ENCODE peak calls at places on chromosomes 13 and 19, in five cellular contexts. F is IMR-90, B is K562, C is H1, N is A549. T is an unnamed sample.

GRCh38 chr19:43636121-43636683 is 3.4 kb downstream of the CADM4 start:
- DNase-seq in F (no peak), B (no peak), C (no peak), N (no peak), T (peak)

GRCh38 chr13:34017231-34017630 is 199.3 kb downstream of the RFC3 start:
- DNase-seq in F (no peak), B (no peak), C (no peak), N (no peak), T (no peak)

GRCh38 chr19:38793186-38793585 is 4.2 kb downstream of the LGALS7B start:
- DNase-seq in F (peak), B (no peak), C (no peak), N (no peak), T (no peak)

GRCh38 chr19:51440846-51441409 is 17.3 kb downstream of the SIGLEC8 start:
- DNase-seq in F (no peak), B (peak), C (no peak), N (no peak), T (no peak)

GRCh38 chr19:18719541-18719940 is 36.1 kb downstream of the CRTC1 start:
- DNase-seq in F (no peak), B (no peak), C (no peak), N (no peak), T (no peak)

GRCh38 chr19:39110263-39110967 is 15.2 kb upstream of the PAK4 start:
- DNase-seq in F (no peak), B (peak), C (no peak), N (peak), T (peak)

GRCh38 chr13:44399045-44399444 is 25.4 kb downstream of the SERP2 start:
- DNase-seq in F (no peak), B (no peak), C (no peak), N (no peak), T (no peak)

GRCh38 chr19:7505682-7506384 is 10.1 kb upstream of the ZNF358 start:
- DNase-seq in F (no peak), B (peak), C (no peak), N (no peak), T (no peak)

GRCh38 chr19:16024266-16025107 is 51.8 kb upstream of the TPM4 start:
- DNase-seq in F (no peak), B (no peak), C (no peak), N (no peak), T (no peak)

GRCh38 chr19:58056861-58057260 is 2.2 kb upstream of the ZNF135 start:
- DNase-seq in F (no peak), B (no peak), C (no peak), N (no peak), T (no peak)

GRCh38 chr13:113886561-113887112 is 22.8 kb upstream of the GAS6 start:
- DNase-seq in F (no peak), B (no peak), C (no peak), N (no peak), T (no peak)

GRCh38 chr19:1942078-1942933 is 1.3 kb downstream of the CSNK1G2 start:
- DNase-seq in F (peak), B (peak), C (no peak), N (peak), T (peak)

GRCh38 chr13:37618554-37618953 is 20.0 kb upstream of the POSTN start:
- DNase-seq in F (peak), B (no peak), C (no peak), N (no peak), T (no peak)

GRCh38 chr19:30969586-30969985 is 379.6 kb downstream of the TSHZ3 start:
- DNase-seq in F (no peak), B (no peak), C (no peak), N (no peak), T (no peak)

GRCh38 chr13:85828094-85828684 is 29.0 kb upstream of the SLITRK6 start:
- DNase-seq in F (peak), B (peak), C (no peak), N (peak), T (peak)

GRCh38 chr19:38057954-38058690 is 151.1 kb downstream of the SIPA1L3 start:
- DNase-seq in F (no peak), B (no peak), C (no peak), N (peak), T (peak)

GRCh38 chr13:20195846-20196245 is 3.1 kb upstream of the GJB2 start:
- DNase-seq in F (no peak), B (no peak), C (no peak), N (no peak), T (no peak)

GRCh38 chr19:30253581-30253996 is 118.6 kb upstream of the ZNF536 start:
- DNase-seq in F (no peak), B (no peak), C (no peak), N (no peak), T (no peak)

GRCh38 chr19:47109541-47110375 is 3.8 kb downstream of the ZC3H4 start:
- DNase-seq in F (peak), B (peak), C (no peak), N (no peak), T (no peak)

GRCh38 chr13:111267205-111267604 is 53.2 kb upstream of the TEX29 start:
- DNase-seq in F (no peak), B (no peak), C (no peak), N (no peak), T (no peak)

GRCh38 chr13:76386316-76386715 is 499.9 kb downstream of the KCTD12 start:
- DNase-seq in F (no peak), B (no peak), C (no peak), N (no peak), T (no peak)

GRCh38 chr19:42216653-42217521 is 590 bp downstream of the DEDD2 start:
- DNase-seq in F (peak), B (peak), C (no peak), N (peak), T (peak)

GRCh38 chr19:16330368-16330801 is 5.8 kb downstream of the KLF2 start:
- DNase-seq in F (peak), B (peak), C (no peak), N (peak), T (peak)

GRCh38 chr13:20994441-20994821 is 67.0 kb downstream of the LATS2 start:
- DNase-seq in F (no peak), B (no peak), C (no peak), N (no peak), T (no peak)

GRCh38 chr19:35346193-35347052 is 1.3 kb upstream of the FFAR1 start:
- DNase-seq in F (no peak), B (peak), C (no peak), N (no peak), T (peak)
- TF ChIP-seq MAFK in F (no peak), B (no peak), C (no peak), N (no peak), T (no peak)

DNA sequence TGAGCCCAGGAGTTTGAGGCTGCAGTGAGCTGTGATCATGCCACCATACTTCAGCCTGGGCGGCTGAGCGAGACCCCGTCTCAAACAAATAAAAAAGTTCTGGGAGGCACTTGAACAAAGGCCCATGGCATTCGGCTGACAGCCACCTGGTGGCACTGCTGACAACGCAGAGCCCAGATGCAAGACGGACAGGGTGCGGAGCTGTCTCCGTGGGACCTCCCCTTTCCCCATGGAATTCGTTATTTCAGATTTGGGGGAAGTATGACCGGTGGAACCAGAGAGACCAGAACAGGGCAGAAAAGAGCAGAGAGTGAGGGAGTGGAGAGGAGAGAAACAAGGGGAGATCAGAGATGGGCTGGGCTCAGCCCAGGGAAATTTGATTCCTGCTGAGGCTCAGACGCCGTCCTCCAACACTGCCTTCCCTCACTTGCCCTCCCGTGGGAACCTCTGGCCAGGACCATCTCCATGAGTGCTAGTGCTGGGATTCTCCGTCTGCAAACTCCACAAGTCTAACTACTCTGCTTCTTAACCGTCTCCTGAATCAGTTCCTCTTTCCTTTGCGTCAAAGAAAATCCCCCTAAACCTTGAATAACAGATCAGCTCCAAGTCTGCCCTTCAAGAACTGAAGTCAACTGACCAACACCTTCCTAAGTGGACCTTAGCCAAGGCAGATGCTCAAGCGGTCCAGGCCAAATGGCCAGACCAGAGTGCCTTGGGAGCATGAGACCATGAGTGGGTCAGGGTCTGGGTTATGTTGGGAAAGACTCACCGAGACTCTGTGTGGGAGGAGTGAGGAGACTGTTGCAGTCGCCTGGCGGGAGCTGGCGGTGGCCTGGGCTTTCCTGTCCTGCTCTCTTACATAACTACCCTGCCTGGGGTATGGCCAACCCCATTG is 11.9 kb upstream of the ATF5 start:
- DNase-seq in F (no peak), B (no peak), C (no peak), N (no peak), T (no peak)
- TF ChIP-seq MAFK in F (no peak), B (no peak), C (no peak), N (no peak), T (no peak)

GRCh38 chr13:93080587-93080986 is 146.0 kb upstream of the GPC6 start:
- DNase-seq in F (peak), B (no peak), C (no peak), N (no peak), T (no peak)
- TF ChIP-seq MAFK in F (no peak), B (no peak), C (no peak), N (no peak), T (no peak)

DNA sequence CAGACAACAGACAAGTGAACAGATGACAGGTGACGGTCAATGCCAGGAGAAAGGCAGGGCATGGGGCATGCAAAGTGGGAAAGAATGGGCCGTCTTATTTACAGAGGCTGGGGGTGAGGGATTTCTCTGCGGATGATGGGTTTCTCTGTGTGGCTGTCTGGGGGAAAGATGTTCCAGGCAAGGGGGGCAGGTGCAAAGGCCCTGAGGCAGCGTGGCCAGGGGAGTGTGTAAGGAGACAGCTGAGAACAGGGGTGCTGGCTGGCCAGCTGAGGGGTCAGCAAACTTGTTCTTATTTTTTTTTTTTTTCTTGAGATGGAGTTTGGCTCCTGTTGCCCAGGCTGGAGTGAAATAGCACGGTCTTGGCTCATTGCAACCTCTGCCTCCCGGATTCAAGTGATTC is 21.8 kb upstream of the RANBP3 start:
- DNase-seq in F (no peak), B (no peak), C (no peak), N (no peak), T (no peak)
- TF ChIP-seq MAFK in F (no peak), B (no peak), C (no peak), N (no peak), T (no peak)

GRCh38 chr19:13729859-13730258 is 34.5 kb upstream of the MRI1 start:
- DNase-seq in F (peak), B (no peak), C (no peak), N (no peak), T (no peak)

GRCh38 chr19:13734751-13735150 is 29.6 kb upstream of the MRI1 start:
- DNase-seq in F (no peak), B (no peak), C (no peak), N (no peak), T (no peak)

GRCh38 chr19:13727798-13728197 is 36.5 kb upstream of the MRI1 start:
- DNase-seq in F (peak), B (no peak), C (no peak), N (no peak), T (no peak)

GRCh38 chr19:13731147-13731964 is 33.0 kb upstream of the MRI1 start:
- DNase-seq in F (peak), B (peak), C (peak), N (peak), T (peak)

GRCh38 chr19:13732337-13732736 is 32.0 kb upstream of the MRI1 start:
- DNase-seq in F (no peak), B (no peak), C (no peak), N (no peak), T (no peak)
- TF ChIP-seq MAFK in F (no peak), B (no peak), C (no peak), N (no peak), T (no peak)

DNA sequence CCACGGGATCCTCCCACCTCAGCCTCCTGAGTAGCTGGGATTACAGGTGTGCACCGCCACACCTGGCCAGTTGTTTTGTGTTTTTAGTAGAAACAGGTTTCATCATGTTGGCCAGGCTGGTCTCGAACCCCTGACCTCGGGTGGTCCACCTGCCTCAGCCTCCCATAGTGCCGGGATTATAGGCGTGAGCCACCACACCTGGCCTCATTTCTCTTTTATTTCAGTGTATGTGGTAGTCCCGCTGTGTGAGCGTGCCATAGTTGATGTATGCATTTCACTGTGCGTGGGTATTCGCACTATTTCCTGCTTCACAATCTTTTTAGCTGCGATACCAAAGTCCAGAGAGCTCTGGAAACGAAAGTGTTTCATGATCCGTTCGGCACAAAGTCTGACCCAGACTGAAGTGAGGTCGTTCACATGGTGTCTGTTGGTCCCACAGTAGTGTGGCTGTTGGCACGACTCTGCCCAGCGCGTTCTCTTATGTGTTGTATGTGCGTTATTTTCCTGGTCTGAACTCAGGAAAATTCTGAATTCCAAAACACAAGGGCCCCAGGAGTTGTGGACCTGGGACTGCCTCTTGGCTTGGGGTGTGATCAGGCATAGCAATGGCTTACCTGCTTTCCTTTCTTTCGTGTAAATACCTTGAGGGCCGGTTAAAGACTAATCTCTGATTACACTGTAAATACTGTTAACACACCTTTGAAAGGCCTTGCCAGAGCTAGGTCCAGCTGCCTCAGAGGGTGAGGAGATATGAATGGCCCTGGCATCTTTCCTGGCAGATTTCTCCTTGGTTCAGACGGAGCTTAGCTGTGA is 8.6 kb downstream of the EPN1 start:
- DNase-seq in F (no peak), B (no peak), C (no peak), N (no peak), T (peak)
- TF ChIP-seq MAFK in F (no peak), B (no peak), C (no peak), N (no peak), T (no peak)